ENCODE peak calls at places on chromosomes 1 and 21, in eight cellular contexts. Q is activated T-cell treated with anti-CD3 and anti-CD28 coated beads, Interleukin-2, amount 50 U/mL, for 1 hour; S is NCI-H1436; Z is colonic mucosa; P is choroid plexus epithelial cell; G is sigmoid colon; K is HT-29; C is naive thymus-derived CD8-positive, alpha-beta T cell. R is an unnamed sample.

GRCh38 chr1:183093821-183094287 is 70.6 kb downstream of the LAMC1 start:
- DNase-seq in Q (no peak), S (no peak), Z (no peak), P (peak), G (no peak), K (no peak), C (no peak), R (no peak)

GRCh38 chr1:236759252-236759859 is 35.7 kb upstream of the MTR start:
- DNase-seq in Q (no peak), S (peak), Z (no peak), P (peak), G (no peak), K (peak), C (no peak), R (no peak)

GRCh38 chr1:9909222-9910046 is 635 bp downstream of the CTNNBIP1 start:
- DNase-seq in Q (no peak), S (no peak), Z (peak), P (peak), G (peak), K (peak), C (no peak), R (peak)

GRCh38 chr1:13759072-13759471 is 59.1 kb downstream of the PRDM2 start:
- DNase-seq in Q (no peak), S (no peak), Z (no peak), P (no peak), G (no peak), K (peak), C (no peak), R (no peak)

GRCh38 chr1:206770531-206771352 is at the start of gene IL19:
- DNase-seq in Q (no peak), S (peak), Z (no peak), P (peak), G (peak), K (no peak), C (no peak), R (no peak)

GRCh38 chr1:118185083-118185899 is at the start of gene SPAG17:
- DNase-seq in Q (no peak), S (no peak), Z (peak), P (peak), G (no peak), K (no peak), C (no peak), R (peak)

GRCh38 chr1:210731193-210731592 is 402.5 kb downstream of the HHAT start:
- DNase-seq in Q (no peak), S (no peak), Z (no peak), P (no peak), G (no peak), K (no peak), C (no peak), R (no peak)

GRCh38 chr1:95653598-95653997 is 419.6 kb downstream of the RWDD3 start:
- DNase-seq in Q (no peak), S (no peak), Z (no peak), P (no peak), G (no peak), K (no peak), C (no peak), R (no peak)

GRCh38 chr1:110119843-110120242 is 7.6 kb downstream of the UBL4B start:
- DNase-seq in Q (no peak), S (no peak), Z (no peak), P (no peak), G (peak), K (no peak), C (peak), R (no peak)

GRCh38 chr1:150537732-150538684 is 11.2 kb upstream of the ADAMTSL4 start:
- DNase-seq in Q (no peak), S (no peak), Z (no peak), P (peak), G (peak), K (no peak), C (no peak), R (no peak)

GRCh38 chr1:59678809-59679228 is 135.9 kb upstream of the HOOK1 start:
- DNase-seq in Q (no peak), S (no peak), Z (no peak), P (peak), G (no peak), K (no peak), C (no peak), R (no peak)

GRCh38 chr1:233627376-233627775 is 13.5 kb downstream of the KCNK1 start:
- DNase-seq in Q (no peak), S (no peak), Z (no peak), P (no peak), G (no peak), K (no peak), C (no peak), R (no peak)

GRCh38 chr1:246728311-246728710 is 4.1 kb downstream of the SCCPDH start:
- DNase-seq in Q (no peak), S (no peak), Z (no peak), P (peak), G (no peak), K (no peak), C (no peak), R (no peak)

GRCh38 chr21:45867041-45867630 is 114.4 kb upstream of the COL6A1 start:
- DNase-seq in Q (peak), S (no peak), Z (no peak), P (no peak), G (peak), K (no peak), C (no peak), R (no peak)

GRCh38 chr1:38482080-38482826 is 377.3 kb downstream of the RRAGC start:
- DNase-seq in Q (no peak), S (no peak), Z (no peak), P (no peak), G (no peak), K (no peak), C (no peak), R (no peak)